ENCODE peak calls at places on chromosome 2, in four cellular contexts. X, Q, G and R are unnamed samples.

GRCh38 chr2:48714240-48714639 is 41.3 kb downstream of the LHCGR start:
- DNase-seq in X (no peak), Q (no peak), G (no peak), R (no peak)

GRCh38 chr2:12507295-12507694 is 209.4 kb upstream of the TRIB2 start:
- DNase-seq in X (no peak), Q (no peak), G (no peak), R (no peak)

GRCh38 chr2:181231151-181231550 is 226.0 kb upstream of the ITGA4 start:
- DNase-seq in X (no peak), Q (no peak), G (no peak), R (no peak)

GRCh38 chr2:73907840-73908452 is 15.1 kb downstream of the ACTG2 start:
- DNase-seq in X (no peak), Q (peak; percentile 64), G (no peak), R (peak; percentile 65)

GRCh38 chr2:239246723-239247122 is 154.1 kb downstream of the HDAC4 start:
- DNase-seq in X (peak; percentile 18), Q (no peak), G (peak; percentile 62), R (no peak)

GRCh38 chr2:26504002-26504401 is 26.1 kb upstream of the OTOF start:
- DNase-seq in X (no peak), Q (no peak), G (no peak), R (peak; percentile 23)

GRCh38 chr2:137190411-137191190 is 425.3 kb downstream of the THSD7B start:
- DNase-seq in X (no peak), Q (no peak), G (no peak), R (no peak)

GRCh38 chr2:199111461-199111860 is 346.3 kb downstream of the SATB2 start:
- DNase-seq in X (no peak), Q (no peak), G (no peak), R (no peak)

GRCh38 chr2:241728627-241729026 is 5.8 kb upstream of the D2HGDH start:
- DNase-seq in X (no peak), Q (no peak), G (no peak), R (no peak)

GRCh38 chr2:144670080-144670479 is 150.2 kb upstream of the ZEB2 start:
- DNase-seq in X (no peak), Q (no peak), G (no peak), R (no peak)

GRCh38 chr2:126655500-126656310 is at the start of gene GYPC:
- DNase-seq in X (peak; percentile 86), Q (peak; percentile 67), G (no peak), R (no peak)

GRCh38 chr2:85560812-85561279 is 447 bp downstream of the GGCX start:
- DNase-seq in X (no peak), Q (no peak), G (no peak), R (no peak)

GRCh38 chr2:203330434-203330833 is 2.2 kb downstream of the ABI2 start:
- DNase-seq in X (no peak), Q (no peak), G (no peak), R (peak; percentile 17)

GRCh38 chr2:234976479-234977227 is 24.8 kb downstream of the SH3BP4 start:
- DNase-seq in X (no peak), Q (no peak), G (no peak), R (no peak)

GRCh38 chr2:207993141-207993763 is 32.1 kb downstream of the PLEKHM3 start:
- DNase-seq in X (no peak), Q (no peak), G (no peak), R (no peak)

GRCh38 chr2:28547906-28548600 is 52.2 kb downstream of the PLB1 start:
- DNase-seq in X (no peak), Q (no peak), G (no peak), R (no peak)

GRCh38 chr2:45330617-45331016 is 280.4 kb downstream of the SRBD1 start:
- DNase-seq in X (no peak), Q (no peak), G (no peak), R (no peak)

GRCh38 chr2:64604929-64605550 is 48.7 kb downstream of the SERTAD2 start:
- DNase-seq in X (peak; percentile 61), Q (no peak), G (no peak), R (no peak)

GRCh38 chr2:75607988-75608683 is 38.4 kb upstream of the MRPL19 start:
- DNase-seq in X (no peak), Q (no peak), G (no peak), R (peak; percentile 27)

GRCh38 chr2:220460257-220460985 is 833.0 kb downstream of the SLC4A3 start:
- DNase-seq in X (no peak), Q (no peak), G (peak; percentile 6), R (no peak)

GRCh38 chr2:232523682-232524597 is 2.0 kb upstream of the CHRND start:
- DNase-seq in X (peak; percentile 44), Q (no peak), G (no peak), R (peak; percentile 93)

GRCh38 chr2:150120271-150120950 is 367.1 kb downstream of the RND3 start:
- DNase-seq in X (no peak), Q (no peak), G (no peak), R (no peak)

GRCh38 chr2:199848323-199848722 is 2.7 kb downstream of the FTCDNL1 start:
- DNase-seq in X (no peak), Q (no peak), G (no peak), R (no peak)

GRCh38 chr2:88221365-88221942 is 51.3 kb downstream of the THNSL2 start:
- DNase-seq in X (no peak), Q (no peak), G (no peak), R (no peak)

GRCh38 chr2:214006601-214007000 is 404.3 kb upstream of the VWC2L start:
- DNase-seq in X (no peak), Q (no peak), G (no peak), R (no peak)

GRCh38 chr2:232573042-232573441 is 22.6 kb downstream of the EIF4E2 start:
- DNase-seq in X (no peak), Q (no peak), G (no peak), R (no peak)